ENCODE peak calls at places on chromosome 16, in six cellular contexts. R is DND-41, H is sigmoid colon, X is stomach, D is fibroblast of lung, B is right atrium auricular region. W is an unnamed sample.

GRCh38 chr16:87358696-87359095 is 24.9 kb downstream of the FBXO31 start:
- DNase-seq in R (no peak), H (no peak), X (no peak), D (no peak), B (no peak), W (no peak)

GRCh38 chr16:10069374-10069773 is 112.9 kb downstream of the GRIN2A start:
- DNase-seq in R (no peak), H (no peak), X (no peak), D (no peak), B (no peak), W (no peak)

GRCh38 chr16:81496742-81497141 is 52.1 kb downstream of the CMIP start:
- DNase-seq in R (no peak), H (no peak), X (no peak), D (no peak), B (no peak), W (no peak)

GRCh38 chr16:12801511-12802042 is 2.1 kb downstream of the CPPED1 start:
- DNase-seq in R (no peak), H (no peak), X (no peak), D (peak; percentile 33), B (no peak), W (peak; percentile 14)

GRCh38 chr16:10266809-10267208 is 84.6 kb upstream of the GRIN2A start:
- DNase-seq in R (no peak), H (no peak), X (no peak), D (no peak), B (no peak), W (no peak)

GRCh38 chr16:53457670-53458069 is 23.4 kb downstream of the RBL2 start:
- DNase-seq in R (peak; percentile 89), H (no peak), X (no peak), D (no peak), B (no peak), W (peak; percentile 89)

GRCh38 chr16:89863741-89864391 is 9.5 kb upstream of the TCF25 start:
- DNase-seq in R (peak; percentile 61), H (no peak), X (no peak), D (peak; percentile 14), B (no peak), W (peak; percentile 71)

GRCh38 chr16:11201498-11202259 is 54.3 kb downstream of the SOCS1 start:
- DNase-seq in R (no peak), H (no peak), X (peak; percentile 41), D (peak; percentile 72), B (no peak), W (no peak)

GRCh38 chr16:81431554-81432353 is 12.9 kb upstream of the CMIP start:
- DNase-seq in R (no peak), H (peak; percentile 78), X (no peak), D (peak; percentile 89), B (peak; percentile 83), W (no peak)

GRCh38 chr16:19432429-19432828 is 14.7 kb downstream of the TMC5 start:
- DNase-seq in R (no peak), H (no peak), X (no peak), D (no peak), B (no peak), W (no peak)

GRCh38 chr16:4976079-4976478 is 17.9 kb downstream of the SEC14L5 start:
- DNase-seq in R (no peak), H (no peak), X (no peak), D (no peak), B (no peak), W (peak; percentile 96)

GRCh38 chr16:17470871-17471744 is at the start of gene XYLT1:
- DNase-seq in R (peak; percentile 71), H (peak; percentile 94), X (peak; percentile 46), D (peak; percentile 95), B (peak; percentile 94), W (peak; percentile 57)

GRCh38 chr16:88533945-88534641 is 36.1 kb upstream of the ZC3H18 start:
- DNase-seq in R (peak; percentile 77), H (peak; percentile 86), X (peak; percentile 59), D (peak; percentile 61), B (peak; percentile 68), W (peak; percentile 87)

GRCh38 chr16:69399361-69399760 is 13.6 kb upstream of the TERF2 start:
- DNase-seq in R (no peak), H (no peak), X (no peak), D (peak; percentile 70), B (peak; percentile 11), W (no peak)
- H3K4me1 ChIP-seq in R (peaks cover 10% of the 10 kb centered on the region), H (peaks cover 16% of the 10 kb centered on the region), X (peaks cover 57% of the 10 kb centered on the region), D (peaks cover 19% of the 10 kb centered on the region), B (no peaks in the 10 kb centered on the region), W (peaks cover 21% of the 10 kb centered on the region)

GRCh38 chr16:85696761-85697160 is 8.0 kb upstream of the GINS2 start:
- DNase-seq in R (no peak), H (no peak), X (no peak), D (no peak), B (no peak), W (no peak)

GRCh38 chr16:85697441-85697840 is 8.7 kb upstream of the GINS2 start:
- DNase-seq in R (peak; percentile 32), H (no peak), X (no peak), D (no peak), B (no peak), W (no peak)

GRCh38 chr16:85698459-85699223 is 9.9 kb upstream of the GINS2 start:
- DNase-seq in R (no peak), H (no peak), X (no peak), D (no peak), B (no peak), W (no peak)

GRCh38 chr16:85699628-85700027 is 10.9 kb upstream of the GINS2 start:
- DNase-seq in R (no peak), H (no peak), X (no peak), D (peak; percentile 18), B (peak; percentile 62), W (no peak)

GRCh38 chr16:85699224-85699558 is 10.4 kb upstream of the GINS2 start:
- DNase-seq in R (no peak), H (no peak), X (no peak), D (no peak), B (no peak), W (no peak)
- TF ChIP-seq CTCF in R (no peak), H (no peak), X (no peak), D (no peak), B (no peak), W (no peak)

GRCh38 chr16:8588703-8589292 is 1.5 kb downstream of the TMEM114 start:
- DNase-seq in R (no peak), H (no peak), X (no peak), D (no peak), B (no peak), W (no peak)
- H3K4me3 ChIP-seq in R (no peak overlapping the region), H (no peak overlapping the region), X (no peak overlapping the region), D (no peak overlapping the region), B (peak overlapping the region; percentile 31), W (no peak overlapping the region)

GRCh38 chr16:2038359-2039285 is 9.0 kb downstream of the NTHL1 start:
- DNase-seq in R (no peak), H (peak; percentile 90), X (no peak), D (peak; percentile 47), B (no peak), W (no peak)
- H3K4me1 ChIP-seq in R (no peaks in the 10 kb centered on the region), H (peaks cover 68% of the 10 kb centered on the region), X (peaks cover 96% of the 10 kb centered on the region), D (peaks cover 50% of the 10 kb centered on the region), B (no peaks in the 10 kb centered on the region), W (no peaks in the 10 kb centered on the region)

GRCh38 chr16:424623-425081 is 797 bp upstream of the RAB11FIP3 start:
- DNase-seq in R (no peak), H (peak; percentile 83), X (peak; percentile 40), D (peak; percentile 33), B (peak; percentile 66), W (no peak)

GRCh38 chr16:424033-424622 is 1.3 kb upstream of the RAB11FIP3 start:
- DNase-seq in R (no peak), H (peak; percentile 96), X (peak; percentile 35), D (peak; percentile 98), B (peak; percentile 90), W (no peak)

GRCh38 chr16:426115-426905 is 861 bp downstream of the RAB11FIP3 start:
- DNase-seq in R (peak; percentile 22), H (no peak), X (no peak), D (peak; percentile 6), B (no peak), W (peak; percentile 19)

GRCh38 chr16:425740-426114 is 278 bp downstream of the RAB11FIP3 start:
- DNase-seq in R (no peak), H (no peak), X (no peak), D (no peak), B (no peak), W (no peak)

GRCh38 chr16:425082-425718 is at the start of gene RAB11FIP3:
- DNase-seq in R (peak; percentile 90), H (peak; percentile 93), X (peak; percentile 80), D (peak; percentile 77), B (peak; percentile 87), W (peak; percentile 90)
- TF ChIP-seq CTCF in R (peak; percentile 45), H (peak; percentile 3), X (no peak), D (no peak), B (peak; percentile 48), W (no peak)